ENCODE peak calls at places on chromosomes 11 and 22, in four cellular contexts. N is right lobe of liver, Z is IMR-90, S is heart left ventricle. B is an unnamed sample. For H3K9me3, the result is how much of the 10 kb centered on the place peaks cover.

GRCh38 chr11:129785383-129786111 is 30.1 kb upstream of the TMEM45B start:
- DNase-seq in N (no peak), Z (peak), S (no peak), B (no peak)

GRCh38 chr11:126561327-126561893 is 205.9 kb downstream of the ST3GAL4 start:
- DNase-seq in N (no peak), Z (peak), S (peak), B (no peak)

GRCh38 chr11:21485011-21485410 is 707.9 kb upstream of the ANO5 start:
- DNase-seq in N (no peak), Z (no peak), S (no peak), B (no peak)

GRCh38 chr22:39935116-39935515 is 25.1 kb upstream of the TMA7B start:
- DNase-seq in N (no peak), Z (no peak), S (no peak), B (no peak)

GRCh38 chr11:120532082-120532481 is 20.5 kb downstream of the GRIK4 start:
- DNase-seq in N (no peak), Z (no peak), S (no peak), B (peak)

GRCh38 chr11:1826552-1827094 is 8.2 kb upstream of the SYT8 start:
- DNase-seq in N (no peak), Z (peak), S (no peak), B (peak)

GRCh38 chr11:44833869-44834452 is 107.2 kb downstream of the TSPAN18 start:
- DNase-seq in N (no peak), Z (no peak), S (no peak), B (no peak)

GRCh38 chr11:115544422-115544821 is 40.2 kb upstream of the CADM1 start:
- DNase-seq in N (no peak), Z (no peak), S (no peak), B (no peak)

GRCh38 chr11:96964661-96965060 is 574.8 kb downstream of the JRKL start:
- DNase-seq in N (no peak), Z (no peak), S (no peak), B (no peak)

GRCh38 chr11:120217941-120218694 is 7.3 kb downstream of the OAF start:
- DNase-seq in N (peak), Z (no peak), S (no peak), B (no peak)

GRCh38 chr11:35365395-35365794 is 54.0 kb downstream of the SLC1A2 start:
- DNase-seq in N (no peak), Z (no peak), S (no peak), B (no peak)

GRCh38 chr22:17781319-17782031 is 7.2 kb upstream of the BID start:
- DNase-seq in N (no peak), Z (peak), S (no peak), B (peak)

GRCh38 chr11:70381872-70382842 is 16.2 kb upstream of the CTTN start:
- DNase-seq in N (no peak), Z (peak), S (no peak), B (no peak)

GRCh38 chr22:49853981-49854791 is 542 bp downstream of the ZBED4 start:
- DNase-seq in N (peak), Z (peak), S (peak), B (peak)

GRCh38 chr22:43337946-43338345 is 5.2 kb downstream of the SCUBE1 start:
- DNase-seq in N (no peak), Z (no peak), S (no peak), B (no peak)

GRCh38 chr11:77183421-77183984 is 55.5 kb downstream of the MYO7A start:
- DNase-seq in N (no peak), Z (no peak), S (no peak), B (peak)

GRCh38 chr11:100630898-100631297 is 56.2 kb upstream of the ARHGAP42 start:
- DNase-seq in N (peak), Z (peak), S (no peak), B (no peak)

GRCh38 chr11:100632970-100633452 is 54.1 kb upstream of the ARHGAP42 start:
- DNase-seq in N (peak), Z (peak), S (peak), B (no peak)

GRCh38 chr11:100625041-100625440 is 62.0 kb upstream of the ARHGAP42 start:
- DNase-seq in N (no peak), Z (no peak), S (no peak), B (no peak)

GRCh38 chr11:100631316-100631715 is 55.8 kb upstream of the ARHGAP42 start:
- DNase-seq in N (no peak), Z (no peak), S (no peak), B (no peak)

DNA sequence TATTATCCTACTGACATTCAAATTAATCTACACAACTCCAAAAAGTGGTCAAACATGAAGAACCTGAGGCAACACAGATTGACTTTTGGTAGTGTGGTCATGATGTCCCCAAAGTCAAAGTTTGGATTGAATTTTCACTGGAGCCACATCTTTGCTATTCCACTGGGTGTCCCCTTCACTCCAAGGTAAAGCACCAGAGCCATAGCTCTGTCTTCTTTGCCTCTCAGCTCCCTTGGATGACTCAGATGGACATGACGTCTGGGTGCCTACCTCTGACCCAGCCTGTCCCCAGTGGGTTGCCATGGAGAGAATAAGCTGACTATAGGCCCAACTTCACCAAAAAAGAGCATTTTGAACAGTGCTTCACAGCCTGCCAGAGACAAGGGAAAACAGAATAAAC is 57.4 kb upstream of the ARHGAP42 start:
- DNase-seq in N (no peak), Z (no peak), S (no peak), B (no peak)
- H3K9me3 ChIP-seq in N (under half), Z (under half), S (under half), B (under half)

DNA sequence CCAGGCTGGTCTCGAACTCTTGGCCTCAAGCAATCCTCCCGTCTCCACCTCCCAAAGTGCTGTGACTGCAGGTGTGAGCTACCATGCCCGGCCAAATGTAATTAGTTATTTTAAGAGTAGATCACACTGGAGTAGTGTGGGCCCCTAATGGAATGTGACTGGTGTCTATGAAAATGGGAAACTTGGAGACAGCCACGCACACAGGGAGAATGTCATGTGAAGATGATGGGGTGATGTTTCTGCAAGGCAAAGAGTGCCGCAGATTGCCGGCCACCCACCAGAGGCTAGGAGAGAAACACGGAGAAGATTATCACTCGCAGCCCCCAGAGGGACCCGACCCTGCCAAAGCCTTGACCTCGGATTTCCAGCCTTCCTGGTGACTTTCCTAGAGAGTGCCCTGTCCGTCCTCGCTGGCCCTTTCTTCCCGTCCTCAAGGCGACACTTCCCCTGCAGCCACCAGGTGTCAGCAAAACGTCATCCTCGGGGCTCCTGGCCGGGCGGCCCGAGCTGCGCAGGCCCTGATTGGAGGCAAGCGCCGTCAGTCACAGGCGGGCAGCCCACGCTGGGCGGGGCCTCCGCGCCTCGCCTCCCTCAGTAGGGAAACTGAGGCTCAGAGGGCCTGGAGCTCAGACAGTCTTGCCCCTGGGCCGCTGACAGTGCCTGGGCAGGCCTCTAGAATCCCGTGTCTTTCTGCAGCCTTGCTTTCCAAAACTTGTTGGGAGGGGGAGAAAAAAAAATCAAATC is 16.3 kb downstream of the CRYBB2 start:
- DNase-seq in N (peak), Z (peak), S (peak), B (peak)
- TF ChIP-seq CTCF in N (peak), Z (peak), S (peak), B (peak)

GRCh38 chr11:13208921-13209320 is 68.7 kb upstream of the BMAL1 start:
- DNase-seq in N (no peak), Z (no peak), S (no peak), B (no peak)

GRCh38 chr11:13205446-13205845 is 72.1 kb upstream of the BMAL1 start:
- DNase-seq in N (no peak), Z (peak), S (no peak), B (no peak)

GRCh38 chr11:13206086-13206640 is 71.4 kb upstream of the BMAL1 start:
- DNase-seq in N (no peak), Z (no peak), S (no peak), B (no peak)

GRCh38 chr11:13207665-13208594 is 69.7 kb upstream of the BMAL1 start:
- DNase-seq in N (no peak), Z (peak), S (peak), B (peak)

DNA sequence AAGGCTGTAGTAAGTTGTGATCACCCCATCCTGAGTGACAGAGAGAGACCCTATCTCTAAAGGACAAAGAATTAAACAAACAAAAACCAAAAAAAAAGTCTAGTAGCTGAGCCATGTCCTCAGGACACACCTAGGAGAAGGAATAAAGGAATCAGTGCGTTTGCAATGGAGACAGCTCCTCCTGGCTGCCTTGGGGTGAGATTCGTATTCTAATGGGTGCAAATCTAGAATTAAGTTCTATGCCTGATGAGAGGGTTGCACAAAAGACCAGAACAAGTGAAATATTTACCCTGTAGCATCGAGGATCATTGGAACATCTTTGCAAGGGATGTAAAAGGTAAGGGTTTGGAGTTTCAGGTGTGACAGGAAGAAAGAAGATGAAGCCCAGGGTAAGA is 70.3 kb upstream of the BMAL1 start:
- DNase-seq in N (no peak), Z (no peak), S (no peak), B (no peak)
- H3K4me3 ChIP-seq in N (no peak), Z (no peak), S (no peak), B (peak)

GRCh38 chr22:47586946-47587345 is 824.5 kb downstream of the TBC1D22A start:
- DNase-seq in N (peak), Z (no peak), S (no peak), B (no peak)

GRCh38 chr22:47588583-47588970 is 826.1 kb downstream of the TBC1D22A start:
- DNase-seq in N (peak), Z (no peak), S (no peak), B (no peak)

GRCh38 chr22:47586038-47586437 is 823.6 kb downstream of the TBC1D22A start:
- DNase-seq in N (no peak), Z (no peak), S (no peak), B (no peak)

GRCh38 chr22:47587861-47588582 is 825.6 kb downstream of the TBC1D22A start:
- DNase-seq in N (no peak), Z (no peak), S (no peak), B (no peak)

GRCh38 chr22:47587361-47587760 is 824.9 kb downstream of the TBC1D22A start:
- DNase-seq in N (no peak), Z (no peak), S (no peak), B (no peak)
- H3K9me3 ChIP-seq in N (under half), Z (under half), S (under half), B (under half)

GRCh38 chr11:66336234-66337102 is at the start of gene RIN1:
- DNase-seq in N (no peak), Z (peak), S (peak), B (peak)
- TF ChIP-seq CTCF in N (peak), Z (peak), S (peak), B (no peak)

DNA sequence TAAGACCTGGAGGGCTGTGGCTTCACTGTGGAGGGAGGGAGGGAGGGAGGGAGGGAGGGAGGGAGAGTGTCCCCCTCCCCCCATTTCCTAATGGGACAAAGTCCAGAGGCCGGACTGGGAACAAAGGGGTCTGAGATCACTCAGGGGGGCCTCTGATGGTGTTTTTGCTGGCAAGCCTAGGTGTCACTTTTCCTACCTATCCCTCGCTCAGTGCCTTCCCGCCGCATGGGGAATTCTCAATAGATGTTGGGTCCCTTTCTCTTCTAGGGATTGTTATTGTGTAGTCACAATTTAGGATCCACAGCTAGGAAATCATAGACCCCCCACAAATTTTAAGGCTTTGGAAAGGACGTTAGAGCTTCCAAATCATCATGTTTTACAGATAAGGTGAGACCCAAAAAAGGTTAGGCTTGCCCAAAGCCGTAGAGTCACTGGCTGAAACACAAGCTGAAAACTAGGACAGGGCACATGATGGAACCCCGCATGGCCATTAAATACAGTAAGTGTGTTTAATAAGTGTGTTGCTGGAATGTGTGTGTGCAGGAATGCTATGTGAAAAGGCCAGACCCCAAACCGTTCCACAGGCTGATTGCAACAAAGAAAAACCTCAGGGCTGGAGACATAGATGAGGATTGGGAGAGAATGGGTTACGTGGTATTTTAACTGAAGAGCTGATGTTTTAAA is 4.8 kb upstream of the FTH1 start:
- DNase-seq in N (peak), Z (no peak), S (no peak), B (no peak)
- H3K4me3 ChIP-seq in N (peak), Z (no peak), S (peak), B (peak)

DNA sequence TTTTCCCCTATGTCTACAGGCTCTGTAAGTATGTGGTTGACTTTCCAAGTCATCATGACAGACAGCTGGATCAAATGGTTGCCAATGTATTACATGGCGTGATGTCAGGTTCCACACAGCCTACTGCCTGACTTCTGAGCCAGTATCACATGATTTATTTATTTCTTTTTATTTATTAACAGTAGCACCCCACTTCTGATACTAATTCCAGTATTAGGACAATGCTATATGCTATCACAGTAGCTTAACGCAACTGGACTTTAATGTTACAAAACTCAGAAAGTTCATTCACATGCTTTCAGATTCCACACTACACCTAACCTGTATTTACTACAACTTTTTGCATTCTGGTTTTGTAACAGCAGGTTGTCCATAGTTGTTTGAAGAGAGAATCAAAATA is 17.7 kb upstream of the C11orf24 start:
- DNase-seq in N (no peak), Z (no peak), S (no peak), B (no peak)
- H3K9me3 ChIP-seq in N (under half), Z (under half), S (under half), B (under half)

GRCh38 chr22:30754521-30754920 is 59.8 kb downstream of the OSBP2 start:
- DNase-seq in N (no peak), Z (no peak), S (no peak), B (no peak)

GRCh38 chr22:30754971-30755759 is 60.5 kb downstream of the OSBP2 start:
- DNase-seq in N (peak), Z (peak), S (peak), B (peak)

GRCh38 chr22:30753701-30754100 is 59.0 kb downstream of the OSBP2 start:
- DNase-seq in N (no peak), Z (no peak), S (no peak), B (no peak)

GRCh38 chr22:30752771-30753170 is 58.1 kb downstream of the OSBP2 start:
- DNase-seq in N (no peak), Z (no peak), S (no peak), B (no peak)

DNA sequence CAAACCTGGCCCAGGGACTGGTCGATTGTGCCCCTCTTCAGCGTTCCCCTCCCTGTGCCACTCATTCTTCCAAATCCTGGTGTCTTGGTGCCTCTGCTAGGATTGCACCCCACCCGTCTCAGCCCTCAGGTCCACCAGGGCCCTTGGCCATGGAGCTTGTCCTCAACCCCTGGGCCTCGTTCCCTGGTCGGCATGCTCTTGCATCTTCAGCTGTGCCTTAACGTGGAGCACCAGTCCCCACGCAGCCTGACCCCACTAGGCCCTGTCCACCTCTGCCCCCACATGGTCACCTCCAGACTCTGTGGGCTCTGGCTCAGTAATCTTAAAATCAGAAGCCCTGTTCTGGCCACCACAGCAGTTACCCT is 61.1 kb downstream of the OSBP2 start:
- DNase-seq in N (no peak), Z (no peak), S (no peak), B (no peak)
- TF ChIP-seq CTCF in N (no peak), Z (no peak), S (no peak), B (peak)

GRCh38 chr11:68923614-68924013 is 19.9 kb downstream of the IGHMBP2 start:
- DNase-seq in N (no peak), Z (no peak), S (no peak), B (no peak)

GRCh38 chr11:68928108-68928429 is 24.4 kb downstream of the IGHMBP2 start:
- DNase-seq in N (no peak), Z (no peak), S (no peak), B (no peak)

GRCh38 chr11:68925613-68926012 is 21.9 kb downstream of the IGHMBP2 start:
- DNase-seq in N (no peak), Z (no peak), S (no peak), B (no peak)

GRCh38 chr11:68927280-68928107 is 23.8 kb downstream of the IGHMBP2 start:
- DNase-seq in N (no peak), Z (peak), S (peak), B (peak)

DNA sequence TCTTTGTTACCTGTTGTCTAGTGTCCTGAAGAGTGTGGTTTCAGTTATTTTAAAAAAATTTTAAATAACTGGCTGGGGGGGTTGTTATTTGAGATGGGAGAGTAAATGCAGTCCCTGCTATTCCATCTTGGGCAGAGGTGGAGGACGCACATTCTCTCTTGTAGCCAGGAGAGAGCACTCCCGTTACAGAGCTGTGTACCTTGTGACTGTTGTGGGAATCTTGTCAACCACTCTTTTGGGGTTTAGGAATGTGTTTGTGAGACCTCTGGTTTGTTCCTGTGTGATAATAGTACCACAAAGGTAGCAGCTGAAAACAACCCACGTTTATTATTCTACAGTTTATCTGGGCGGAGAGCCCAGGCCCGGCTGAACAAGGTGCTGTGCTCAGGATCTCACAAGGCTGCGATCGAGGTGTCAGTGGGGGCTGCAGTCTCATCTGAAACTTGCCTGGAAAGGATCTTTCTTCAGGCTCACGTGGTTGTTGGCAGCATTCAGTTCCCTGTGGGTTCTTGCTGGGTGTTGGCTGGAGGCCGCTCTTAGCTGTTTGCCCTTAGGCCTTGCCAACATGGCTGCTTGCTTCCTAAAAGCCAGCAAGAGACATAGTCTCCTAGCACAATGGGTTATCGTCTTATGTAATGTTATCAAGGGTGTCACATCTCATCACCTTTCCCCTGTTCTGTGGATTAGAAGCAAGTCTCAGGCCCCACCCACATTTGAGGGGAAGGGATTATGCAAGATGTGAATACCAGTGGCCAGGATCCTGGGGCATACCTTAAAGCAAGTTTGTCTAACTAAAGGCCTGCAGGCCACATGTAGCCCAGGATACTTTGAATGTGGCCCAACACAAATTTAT is 20.6 kb downstream of the IGHMBP2 start:
- DNase-seq in N (no peak), Z (no peak), S (no peak), B (no peak)
- H3K4me3 ChIP-seq in N (no peak), Z (no peak), S (no peak), B (no peak)

B was measured in left lung.